ENCODE peak calls at places on chromosomes 7 and 10, in ten cellular contexts. I is left lung, F is RWPE2, P is HepG2, B is heart right ventricle, O is mucosa of descending colon, A is foreskin keratinocyte, E is upper lobe of right lung, W is lung, L is K562. Y is an unnamed sample.
A peak's percentile ranks its signal among the peaks of the same experiment; 100 is the strongest.

GRCh38 chr7:116455009-116455408 is 44.5 kb upstream of the CAV2 start:
- ATAC-seq in I (no peak), F (peak; percentile 82), P (no peak), B (no peak), O (no peak), A (peak; percentile 82), E (no peak), W (no peak), L (no peak), Y (no peak)

GRCh38 chr10:70835895-70836294 is 20.1 kb downstream of the SGPL1 start:
- ATAC-seq in I (peak; percentile 73), F (no peak), P (peak; percentile 80), B (no peak), O (no peak), A (no peak), E (peak; percentile 84), W (peak; percentile 66), L (no peak), Y (no peak)

GRCh38 chr7:117333168-117333567 is 10.3 kb upstream of the WNT2 start:
- ATAC-seq in I (no peak), F (no peak), P (no peak), B (no peak), O (no peak), A (peak; percentile 28), E (no peak), W (no peak), L (no peak), Y (no peak)

GRCh38 chr7:70267381-70267780 is 669.1 kb downstream of the AUTS2 start:
- ATAC-seq in I (no peak), F (no peak), P (no peak), B (no peak), O (no peak), A (no peak), E (no peak), W (no peak), L (no peak), Y (no peak)

GRCh38 chr7:151694828-151695580 is 175.3 kb upstream of the RHEB start:
- ATAC-seq in I (peak; percentile 45), F (no peak), P (peak; percentile 25), B (peak; percentile 83), O (peak; percentile 72), A (no peak), E (peak; percentile 62), W (no peak), L (no peak), Y (peak; percentile 68)

GRCh38 chr10:101299211-101299610 is 54.8 kb upstream of the BTRC start:
- ATAC-seq in I (no peak), F (no peak), P (no peak), B (no peak), O (no peak), A (no peak), E (no peak), W (no peak), L (no peak), Y (no peak)

GRCh38 chr7:9600974-9601373 is 1167.6 kb downstream of the NXPH1 start:
- ATAC-seq in I (no peak), F (no peak), P (no peak), B (no peak), O (no peak), A (no peak), E (no peak), W (no peak), L (no peak), Y (no peak)

GRCh38 chr10:70722820-70723424 is 50.6 kb downstream of the ADAMTS14 start:
- ATAC-seq in I (no peak), F (peak; percentile 85), P (no peak), B (no peak), O (no peak), A (peak; percentile 52), E (no peak), W (no peak), L (no peak), Y (no peak)

GRCh38 chr10:52923520-52923919 is 150.9 kb upstream of the MBL2 start:
- ATAC-seq in I (no peak), F (no peak), P (no peak), B (no peak), O (no peak), A (no peak), E (no peak), W (no peak), L (no peak), Y (no peak)

GRCh38 chr10:122878799-122879338 is 512 bp downstream of the FAM24B start:
- ATAC-seq in I (peak; percentile 31), F (peak; percentile 53), P (peak; percentile 64), B (peak; percentile 24), O (peak; percentile 41), A (peak; percentile 26), E (no peak), W (no peak), L (peak; percentile 28), Y (peak; percentile 3)

GRCh38 chr10:129901389-129902045 is 62.6 kb downstream of the EBF3 start:
- ATAC-seq in I (no peak), F (no peak), P (no peak), B (no peak), O (no peak), A (no peak), E (no peak), W (no peak), L (no peak), Y (no peak)

GRCh38 chr7:131586759-131587158 is 30.3 kb upstream of the PODXL start:
- ATAC-seq in I (no peak), F (no peak), P (no peak), B (no peak), O (no peak), A (no peak), E (peak; percentile 30), W (no peak), L (no peak), Y (no peak)

GRCh38 chr7:107972075-107972482 is 30.9 kb downstream of the LAMB1 start:
- ATAC-seq in I (peak; percentile 69), F (peak; percentile 2), P (peak; percentile 77), B (peak; percentile 74), O (peak; percentile 42), A (peak; percentile 9), E (peak; percentile 76), W (peak; percentile 55), L (peak; percentile 77), Y (peak; percentile 94)

GRCh38 chr10:61859786-61860185 is 41.7 kb upstream of the ARID5B start:
- ATAC-seq in I (no peak), F (no peak), P (no peak), B (no peak), O (no peak), A (peak; percentile 33), E (no peak), W (no peak), L (no peak), Y (no peak)
- H3K4me1 ChIP-seq in I (no peaks in the 10 kb centered on the region), F (no peaks in the 10 kb centered on the region), P (no peaks in the 10 kb centered on the region), B (no peaks in the 10 kb centered on the region), O (no peaks in the 10 kb centered on the region), A (no peaks in the 10 kb centered on the region), E (no peaks in the 10 kb centered on the region), W (no peaks in the 10 kb centered on the region), L (no peaks in the 10 kb centered on the region), Y (no peaks in the 10 kb centered on the region)

GRCh38 chr10:90920986-90921643 is at the start of gene ANKRD1:
- ATAC-seq in I (peak; percentile 75), F (peak; percentile 97), P (peak; percentile 99), B (peak; percentile 61), O (no peak), A (peak; percentile 82), E (peak; percentile 86), W (no peak), L (no peak), Y (no peak)

GRCh38 chr10:90923111-90923731 is 2.3 kb upstream of the ANKRD1 start:
- ATAC-seq in I (no peak), F (no peak), P (no peak), B (no peak), O (no peak), A (no peak), E (no peak), W (no peak), L (no peak), Y (no peak)

GRCh38 chr10:90924552-90924951 is 3.7 kb upstream of the ANKRD1 start:
- ATAC-seq in I (no peak), F (no peak), P (no peak), B (no peak), O (no peak), A (no peak), E (no peak), W (no peak), L (no peak), Y (no peak)

GRCh38 chr10:90919683-90920574 is 958 bp downstream of the ANKRD1 start:
- ATAC-seq in I (no peak), F (no peak), P (no peak), B (no peak), O (no peak), A (no peak), E (no peak), W (no peak), L (no peak), Y (no peak)

GRCh38 chr10:90921906-90922305 is 1.0 kb upstream of the ANKRD1 start:
- ATAC-seq in I (no peak), F (no peak), P (no peak), B (no peak), O (no peak), A (no peak), E (no peak), W (no peak), L (no peak), Y (no peak)
- TF ChIP-seq CTCF in I (no peak), F (no peak), P (no peak), B (no peak), O (no peak), A (no peak), E (no peak), W (no peak), L (no peak), Y (no peak)

DNA sequence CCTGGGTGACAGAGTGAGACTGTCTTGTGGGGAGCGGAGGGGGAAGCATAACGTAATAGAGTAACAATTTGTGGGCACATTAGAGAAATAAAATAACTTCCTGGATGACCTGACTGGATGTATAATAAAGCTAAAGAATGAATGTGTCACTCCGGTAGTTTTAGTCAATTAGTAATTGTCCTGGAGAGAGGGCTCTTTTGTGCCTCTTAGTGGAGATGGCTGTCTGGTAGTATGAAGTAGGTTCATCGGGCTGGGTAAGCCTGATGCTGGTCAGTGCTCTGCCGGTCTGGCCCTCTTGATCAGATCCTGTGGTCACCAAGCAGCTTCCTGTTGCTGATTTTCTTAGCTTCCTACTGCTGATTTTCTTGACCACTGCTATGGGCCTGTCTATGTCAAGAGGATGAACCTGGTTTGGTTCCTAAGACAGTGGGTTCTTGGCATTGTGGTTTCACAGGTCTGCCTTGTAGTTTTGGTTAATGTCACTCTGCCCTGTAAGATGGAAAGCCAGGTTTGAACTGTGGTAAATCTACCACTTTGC is 34.1 kb downstream of the ZRANB1 start:
- ATAC-seq in I (peak; percentile 14), F (no peak), P (no peak), B (no peak), O (peak; percentile 38), A (no peak), E (peak; percentile 59), W (no peak), L (no peak), Y (no peak)
- H3K4me1 ChIP-seq in I (peaks cover 6% of the 10 kb centered on the region), F (no peaks in the 10 kb centered on the region), P (no peaks in the 10 kb centered on the region), B (peaks cover 17% of the 10 kb centered on the region), O (no peaks in the 10 kb centered on the region), A (no peaks in the 10 kb centered on the region), E (peaks cover 10% of the 10 kb centered on the region), W (peaks cover 4% of the 10 kb centered on the region), L (no peaks in the 10 kb centered on the region), Y (no peaks in the 10 kb centered on the region)

DNA sequence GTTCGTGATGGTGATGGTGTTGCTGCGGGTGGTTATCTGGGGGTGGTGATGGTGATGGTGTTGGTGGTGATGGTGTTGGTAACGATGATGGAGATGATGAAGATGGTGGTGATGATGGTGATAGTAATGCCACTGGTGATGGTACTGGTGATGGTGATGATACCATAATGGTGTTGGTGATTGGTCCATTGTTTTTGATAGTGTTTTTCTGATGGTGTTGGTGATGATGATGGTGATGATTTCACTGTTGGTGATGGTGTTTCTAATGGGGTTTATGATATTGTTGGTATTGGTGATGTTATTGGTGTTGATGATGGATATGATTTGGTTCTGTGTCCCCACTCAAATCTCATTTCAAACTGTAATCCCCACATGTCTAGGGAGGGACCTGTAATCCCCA is 51.7 kb upstream of the PITRM1 start:
- ATAC-seq in I (no peak), F (no peak), P (no peak), B (no peak), O (no peak), A (no peak), E (no peak), W (no peak), L (no peak), Y (no peak)
- TF ChIP-seq CTCF in I (no peak), F (no peak), P (no peak), B (no peak), O (no peak), A (no peak), E (no peak), W (no peak), L (no peak), Y (no peak)